ENCODE peak calls at places on chromosomes 16 and 17, in six cellular contexts. X, K, L, I, C and B are unnamed samples.

GRCh38 chr17:46140645-46141197 is 52.5 kb downstream of the KANSL1 start:
- DNase-seq in X (no peak), K (no peak), L (no peak), I (no peak), C (no peak), B (no peak)

GRCh38 chr17:41683441-41684007 is 5.2 kb upstream of the EIF1 start:
- DNase-seq in X (no peak), K (no peak), L (no peak), I (no peak), C (no peak), B (no peak)

GRCh38 chr16:65888201-65888600 is 478.3 kb upstream of the CDH5 start:
- DNase-seq in X (no peak), K (no peak), L (no peak), I (no peak), C (no peak), B (no peak)

GRCh38 chr16:56824335-56824734 is 40.7 kb upstream of the SLC12A3 start:
- DNase-seq in X (no peak), K (no peak), L (no peak), I (no peak), C (peak), B (peak)

GRCh38 chr16:1920727-1921155 is 2.5 kb upstream of the HS3ST6 start:
- DNase-seq in X (no peak), K (peak), L (no peak), I (no peak), C (no peak), B (peak)

GRCh38 chr16:1450841-1451240 is 6.5 kb upstream of the CCDC154 start:
- DNase-seq in X (no peak), K (no peak), L (no peak), I (no peak), C (no peak), B (no peak)

GRCh38 chr17:40323317-40323716 is 14.3 kb downstream of the RARA start:
- DNase-seq in X (no peak), K (no peak), L (no peak), I (no peak), C (no peak), B (no peak)

GRCh38 chr16:58102665-58103427 is 26.3 kb downstream of the CFAP20 start:
- DNase-seq in X (no peak), K (no peak), L (no peak), I (no peak), C (no peak), B (no peak)

GRCh38 chr16:49876716-49877129 is 20.8 kb upstream of the ZNF423 start:
- DNase-seq in X (no peak), K (no peak), L (no peak), I (peak), C (no peak), B (peak)

GRCh38 chr16:4290236-4290830 is 17.5 kb upstream of the TFAP4 start:
- DNase-seq in X (no peak), K (peak), L (no peak), I (peak), C (peak), B (peak)

GRCh38 chr17:57747221-57748017 is 2.3 kb upstream of the CCDC182 start:
- DNase-seq in X (peak), K (peak), L (peak), I (peak), C (peak), B (peak)

GRCh38 chr17:7867881-7868329 is 10.1 kb downstream of the CYB5D1 start:
- DNase-seq in X (no peak), K (no peak), L (no peak), I (no peak), C (no peak), B (no peak)

GRCh38 chr16:53022374-53022773 is 30.3 kb downstream of the CHD9NB start:
- DNase-seq in X (no peak), K (peak), L (no peak), I (peak), C (peak), B (peak)

GRCh38 chr17:32482568-32483320 is 4.0 kb upstream of the CDK5R1 start:
- DNase-seq in X (no peak), K (no peak), L (no peak), I (no peak), C (no peak), B (no peak)

GRCh38 chr17:5592382-5592781 is 8.1 kb upstream of the NLRP1 start:
- DNase-seq in X (no peak), K (peak), L (peak), I (peak), C (no peak), B (peak)

GRCh38 chr16:71441348-71441781 is 489 bp downstream of the TLE7 start:
- DNase-seq in X (no peak), K (no peak), L (peak), I (peak), C (no peak), B (no peak)

GRCh38 chr17:15502315-15503112 is 35.1 kb upstream of the CDRT4 start:
- DNase-seq in X (peak), K (peak), L (peak), I (peak), C (peak), B (peak)